ENCODE peak calls at places on chromosomes 11 and 22, in four cellular contexts. One of them, this sample, is unnamed.

GRCh38 chr11:64723117-64723906 is at the start of gene NRXN2:
- DNase-seq in colonic mucosa: peak; percentile 81
- DNase-seq in body of pancreas: peak; percentile 82
- DNase-seq in cardiac fibroblast: peak; percentile 80
- DNase-seq in this sample: peak; percentile 89

GRCh38 chr11:109034341-109034696 is 369.4 kb downstream of the DDX10 start:
- DNase-seq in colonic mucosa: no peak
- DNase-seq in body of pancreas: no peak
- DNase-seq in cardiac fibroblast: peak; percentile 77
- DNase-seq in this sample: no peak

GRCh38 chr11:69320756-69321741 is 27.1 kb downstream of the MYEOV start:
- DNase-seq in colonic mucosa: no peak
- DNase-seq in body of pancreas: no peak
- DNase-seq in cardiac fibroblast: no peak
- DNase-seq in this sample: no peak

GRCh38 chr11:45288395-45288794 is 2.3 kb upstream of the SYT13 start:
- DNase-seq in colonic mucosa: no peak
- DNase-seq in body of pancreas: no peak
- DNase-seq in cardiac fibroblast: no peak
- DNase-seq in this sample: no peak

GRCh38 chr11:19209617-19210016 is 7.8 kb upstream of the CSRP3 start:
- DNase-seq in colonic mucosa: no peak
- DNase-seq in body of pancreas: no peak
- DNase-seq in cardiac fibroblast: no peak
- DNase-seq in this sample: no peak

GRCh38 chr22:32050678-32051515 is 7.8 kb downstream of the SLC5A1 start:
- DNase-seq in colonic mucosa: no peak
- DNase-seq in body of pancreas: peak; percentile 52
- DNase-seq in cardiac fibroblast: peak; percentile 92
- DNase-seq in this sample: peak; percentile 87

GRCh38 chr22:31625661-31626426 is 36.2 kb downstream of the PISD start:
- DNase-seq in colonic mucosa: peak; percentile 38
- DNase-seq in body of pancreas: no peak
- DNase-seq in cardiac fibroblast: peak; percentile 50
- DNase-seq in this sample: no peak

GRCh38 chr11:107493117-107493516 is 35.5 kb upstream of the CWF19L2 start:
- DNase-seq in colonic mucosa: no peak
- DNase-seq in body of pancreas: no peak
- DNase-seq in cardiac fibroblast: peak; percentile 64
- DNase-seq in this sample: no peak

GRCh38 chr11:69521461-69521860 is 40.0 kb downstream of the LINC01488 start:
- DNase-seq in colonic mucosa: no peak
- DNase-seq in body of pancreas: no peak
- DNase-seq in cardiac fibroblast: no peak
- DNase-seq in this sample: no peak

GRCh38 chr22:36756746-36757607 is 18.9 kb downstream of the IFT27 start:
- DNase-seq in colonic mucosa: no peak
- DNase-seq in body of pancreas: no peak
- DNase-seq in cardiac fibroblast: no peak
- DNase-seq in this sample: no peak

GRCh38 chr22:36756031-36756430 is 19.9 kb downstream of the IFT27 start:
- DNase-seq in colonic mucosa: no peak
- DNase-seq in body of pancreas: no peak
- DNase-seq in cardiac fibroblast: no peak
- DNase-seq in this sample: no peak

GRCh38 chr22:36759481-36760159 is 16.3 kb downstream of the IFT27 start:
- DNase-seq in colonic mucosa: no peak
- DNase-seq in body of pancreas: no peak
- DNase-seq in cardiac fibroblast: no peak
- DNase-seq in this sample: no peak

GRCh38 chr22:36758792-36759271 is 17.1 kb downstream of the IFT27 start:
- DNase-seq in colonic mucosa: no peak
- DNase-seq in body of pancreas: no peak
- DNase-seq in cardiac fibroblast: no peak
- DNase-seq in this sample: no peak

DNA sequence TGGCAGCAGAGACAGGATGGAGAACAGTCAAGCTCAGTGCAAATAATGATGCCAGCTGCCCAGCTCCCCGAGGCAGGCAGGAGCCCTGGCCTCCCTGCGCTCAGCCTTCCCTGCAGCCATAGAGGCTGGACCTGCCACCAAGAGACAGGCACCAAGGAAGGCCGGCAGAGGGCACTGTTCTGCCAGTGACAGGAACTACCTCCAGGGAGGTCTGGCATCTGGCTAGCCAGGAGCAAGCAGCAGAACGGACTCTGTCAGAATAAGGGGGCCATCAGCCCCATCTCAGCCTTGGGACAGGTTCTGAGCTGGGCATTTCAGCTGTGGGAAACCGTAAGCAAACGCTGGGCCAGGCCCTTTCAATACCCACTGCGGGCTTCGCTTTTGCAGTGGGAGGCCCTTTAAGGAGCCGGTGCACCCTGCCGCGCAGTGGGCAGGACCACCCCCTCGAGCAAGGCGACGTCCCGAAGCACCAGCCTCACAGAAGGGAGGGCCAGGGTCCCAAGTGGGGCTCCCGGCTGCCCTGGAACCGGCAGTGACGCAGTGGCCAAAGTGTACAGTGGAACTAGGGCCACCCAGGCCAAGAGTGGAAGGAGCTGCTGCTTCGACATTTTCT is 18.2 kb downstream of the IFT27 start:
- DNase-seq in colonic mucosa: peak; percentile 81
- DNase-seq in body of pancreas: peak; percentile 85
- DNase-seq in cardiac fibroblast: peak; percentile 79
- DNase-seq in this sample: peak; percentile 90
- TF ChIP-seq CTCF in colonic mucosa: peak; percentile 93
- TF ChIP-seq CTCF in body of pancreas: peak; percentile 64
- TF ChIP-seq CTCF in cardiac fibroblast: peak; percentile 90
- TF ChIP-seq CTCF in this sample: peak; percentile 83

GRCh38 chr11:85464283-85464682 is 162.9 kb downstream of the DLG2 start:
- DNase-seq in colonic mucosa: no peak
- DNase-seq in body of pancreas: no peak
- DNase-seq in cardiac fibroblast: no peak
- DNase-seq in this sample: no peak
- TF ChIP-seq CTCF in colonic mucosa: no peak
- TF ChIP-seq CTCF in body of pancreas: no peak
- TF ChIP-seq CTCF in cardiac fibroblast: no peak
- TF ChIP-seq CTCF in this sample: no peak

DNA sequence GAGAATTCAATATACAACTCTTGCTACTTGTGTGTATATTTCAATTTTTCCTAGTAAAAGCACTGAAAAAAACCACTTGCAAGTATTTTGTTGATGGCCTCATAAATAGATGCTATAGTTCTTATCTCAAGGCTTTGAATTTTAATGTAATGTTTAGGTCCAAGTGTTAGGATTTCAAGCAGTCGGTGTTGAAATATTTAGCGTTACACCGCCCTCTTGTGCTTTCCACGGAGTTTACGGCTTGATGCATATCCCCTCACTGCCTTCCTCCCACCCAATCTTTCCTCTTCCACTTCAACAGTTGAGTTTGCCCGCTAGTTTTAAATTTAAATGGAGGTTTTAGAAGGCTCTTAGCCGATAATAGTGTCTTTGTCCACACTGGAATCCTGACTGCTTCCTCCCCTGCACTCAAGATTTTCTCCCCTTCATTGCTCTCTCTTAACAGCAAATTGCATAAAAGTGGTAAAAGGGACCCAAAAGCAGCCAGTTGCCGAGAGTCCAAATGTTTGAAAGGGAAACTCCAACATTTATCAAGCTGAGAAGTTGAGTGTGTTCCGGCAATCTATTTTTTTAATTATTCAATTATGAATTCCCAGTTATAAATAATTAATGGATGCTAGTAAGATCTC is 25.9 kb upstream of the HTATIP2 start:
- DNase-seq in colonic mucosa: no peak
- DNase-seq in body of pancreas: no peak
- DNase-seq in cardiac fibroblast: peak; percentile 54
- DNase-seq in this sample: peak; percentile 36
- TF ChIP-seq CTCF in colonic mucosa: no peak
- TF ChIP-seq CTCF in body of pancreas: no peak
- TF ChIP-seq CTCF in cardiac fibroblast: peak; percentile 44
- TF ChIP-seq CTCF in this sample: peak; percentile 55

GRCh38 chr11:61769169-61769920 is 16.9 kb downstream of the MYRF start:
- DNase-seq in colonic mucosa: no peak
- DNase-seq in body of pancreas: peak; percentile 53
- DNase-seq in cardiac fibroblast: no peak
- DNase-seq in this sample: no peak
- TF ChIP-seq CTCF in colonic mucosa: no peak
- TF ChIP-seq CTCF in body of pancreas: no peak
- TF ChIP-seq CTCF in cardiac fibroblast: peak; percentile 32
- TF ChIP-seq CTCF in this sample: no peak

GRCh38 chr22:23070418-23071162 is at the start of gene GNAZ:
- DNase-seq in colonic mucosa: no peak
- DNase-seq in body of pancreas: no peak
- DNase-seq in cardiac fibroblast: no peak
- DNase-seq in this sample: peak; percentile 15
- TF ChIP-seq CTCF in colonic mucosa: no peak
- TF ChIP-seq CTCF in body of pancreas: no peak
- TF ChIP-seq CTCF in cardiac fibroblast: no peak
- TF ChIP-seq CTCF in this sample: no peak